ENCODE peak calls at places on chromosome 9, in five cellular contexts. One of them, this sample, is unnamed.

GRCh38 chr9:100240512-100240911 is 112.2 kb downstream of the TEX10 start:
- DNase-seq in progenitor cell of endocrine pancreas: no peak
- DNase-seq in cardiac fibroblast: no peak
- DNase-seq in fibroblast of mammary gland: no peak
- DNase-seq in IMR-90: no peak
- DNase-seq in this sample: no peak

GRCh38 chr9:94017939-94018531 is 62.9 kb upstream of the BARX1 start:
- DNase-seq in IMR-90: peak; percentile 54
- DNase-seq in progenitor cell of endocrine pancreas: no peak
- DNase-seq in fibroblast of mammary gland: peak; percentile 38
- DNase-seq in cardiac fibroblast: peak; percentile 57
- DNase-seq in this sample: no peak

GRCh38 chr9:121782514-121783110 is 131.2 kb downstream of the DAB2IP start:
- DNase-seq in IMR-90: no peak
- DNase-seq in cardiac fibroblast: no peak
- DNase-seq in progenitor cell of endocrine pancreas: no peak
- DNase-seq in fibroblast of mammary gland: no peak
- DNase-seq in this sample: no peak

GRCh38 chr9:104094534-104095020 is 468 bp downstream of the SMC2 start:
- DNase-seq in fibroblast of mammary gland: peak; percentile 17
- DNase-seq in cardiac fibroblast: peak; percentile 28
- DNase-seq in IMR-90: no peak
- DNase-seq in progenitor cell of endocrine pancreas: no peak
- DNase-seq in this sample: no peak

GRCh38 chr9:121178676-121179372 is 22.8 kb downstream of the RAB14 start:
- DNase-seq in fibroblast of mammary gland: no peak
- DNase-seq in cardiac fibroblast: no peak
- DNase-seq in progenitor cell of endocrine pancreas: no peak
- DNase-seq in IMR-90: no peak
- DNase-seq in this sample: no peak

GRCh38 chr9:102185962-102186361 is 447.5 kb upstream of the GRIN3A start:
- DNase-seq in IMR-90: no peak
- DNase-seq in cardiac fibroblast: peak; percentile 27
- DNase-seq in progenitor cell of endocrine pancreas: no peak
- DNase-seq in fibroblast of mammary gland: no peak
- DNase-seq in this sample: no peak

GRCh38 chr9:26535146-26535545 is 357.5 kb downstream of the CAAP1 start:
- DNase-seq in fibroblast of mammary gland: no peak
- DNase-seq in IMR-90: no peak
- DNase-seq in progenitor cell of endocrine pancreas: no peak
- DNase-seq in cardiac fibroblast: no peak
- DNase-seq in this sample: no peak

GRCh38 chr9:95004452-95005275 is 278.2 kb downstream of the AOPEP start:
- DNase-seq in fibroblast of mammary gland: no peak
- DNase-seq in cardiac fibroblast: no peak
- DNase-seq in progenitor cell of endocrine pancreas: peak; percentile 51
- DNase-seq in IMR-90: no peak
- DNase-seq in this sample: no peak

GRCh38 chr9:133199648-133200321 is 9.3 kb downstream of the OBP2B start:
- DNase-seq in IMR-90: no peak
- DNase-seq in progenitor cell of endocrine pancreas: no peak
- DNase-seq in cardiac fibroblast: peak; percentile 4
- DNase-seq in fibroblast of mammary gland: peak; percentile 11
- DNase-seq in this sample: no peak

GRCh38 chr9:87128008-87128623 is 180.8 kb upstream of the GAS1 start:
- DNase-seq in progenitor cell of endocrine pancreas: no peak
- DNase-seq in fibroblast of mammary gland: no peak
- DNase-seq in cardiac fibroblast: no peak
- DNase-seq in IMR-90: no peak
- DNase-seq in this sample: no peak

GRCh38 chr9:97572892-97573365 is 60.2 kb downstream of the TSTD2 start:
- DNase-seq in IMR-90: no peak
- DNase-seq in cardiac fibroblast: no peak
- DNase-seq in fibroblast of mammary gland: no peak
- DNase-seq in progenitor cell of endocrine pancreas: no peak
- DNase-seq in this sample: peak; percentile 39

GRCh38 chr9:89541798-89542197 is 43.9 kb upstream of the SEMA4D start:
- DNase-seq in fibroblast of mammary gland: no peak
- DNase-seq in progenitor cell of endocrine pancreas: no peak
- DNase-seq in cardiac fibroblast: no peak
- DNase-seq in IMR-90: no peak
- DNase-seq in this sample: no peak

GRCh38 chr9:131838581-131839280 is 98.9 kb upstream of the RAPGEF1 start:
- DNase-seq in progenitor cell of endocrine pancreas: no peak
- DNase-seq in fibroblast of mammary gland: no peak
- DNase-seq in IMR-90: no peak
- DNase-seq in cardiac fibroblast: no peak
- DNase-seq in this sample: no peak

GRCh38 chr9:86829496-86830046 is 117.7 kb downstream of the GAS1 start:
- DNase-seq in cardiac fibroblast: no peak
- DNase-seq in IMR-90: no peak
- DNase-seq in progenitor cell of endocrine pancreas: no peak
- DNase-seq in fibroblast of mammary gland: no peak
- DNase-seq in this sample: no peak

GRCh38 chr9:68610016-68610415 is 69.3 kb upstream of the TMEM252 start:
- DNase-seq in fibroblast of mammary gland: no peak
- DNase-seq in cardiac fibroblast: no peak
- DNase-seq in IMR-90: no peak
- DNase-seq in progenitor cell of endocrine pancreas: no peak
- DNase-seq in this sample: no peak

GRCh38 chr9:6667633-6668280 is 22.2 kb upstream of the GLDC start:
- DNase-seq in cardiac fibroblast: peak; percentile 49
- DNase-seq in fibroblast of mammary gland: peak; percentile 45
- DNase-seq in progenitor cell of endocrine pancreas: no peak
- DNase-seq in IMR-90: peak; percentile 44
- DNase-seq in this sample: no peak

GRCh38 chr9:2859776-2860379 is 16.0 kb upstream of the PUM3 start:
- DNase-seq in fibroblast of mammary gland: peak; percentile 65
- DNase-seq in cardiac fibroblast: peak; percentile 72
- DNase-seq in progenitor cell of endocrine pancreas: peak; percentile 50
- DNase-seq in IMR-90: peak; percentile 57
- DNase-seq in this sample: peak; percentile 75

GRCh38 chr9:111068816-111069215 is 30.5 kb upstream of the LPAR1 start:
- DNase-seq in progenitor cell of endocrine pancreas: no peak
- DNase-seq in fibroblast of mammary gland: peak; percentile 78
- DNase-seq in IMR-90: no peak
- DNase-seq in cardiac fibroblast: peak; percentile 7
- DNase-seq in this sample: no peak

GRCh38 chr9:35001803-35002502 is 12.4 kb downstream of the DNAJB5 start:
- DNase-seq in progenitor cell of endocrine pancreas: no peak
- DNase-seq in IMR-90: peak; percentile 50
- DNase-seq in cardiac fibroblast: peak; percentile 80
- DNase-seq in fibroblast of mammary gland: peak; percentile 41
- DNase-seq in this sample: no peak

DNA sequence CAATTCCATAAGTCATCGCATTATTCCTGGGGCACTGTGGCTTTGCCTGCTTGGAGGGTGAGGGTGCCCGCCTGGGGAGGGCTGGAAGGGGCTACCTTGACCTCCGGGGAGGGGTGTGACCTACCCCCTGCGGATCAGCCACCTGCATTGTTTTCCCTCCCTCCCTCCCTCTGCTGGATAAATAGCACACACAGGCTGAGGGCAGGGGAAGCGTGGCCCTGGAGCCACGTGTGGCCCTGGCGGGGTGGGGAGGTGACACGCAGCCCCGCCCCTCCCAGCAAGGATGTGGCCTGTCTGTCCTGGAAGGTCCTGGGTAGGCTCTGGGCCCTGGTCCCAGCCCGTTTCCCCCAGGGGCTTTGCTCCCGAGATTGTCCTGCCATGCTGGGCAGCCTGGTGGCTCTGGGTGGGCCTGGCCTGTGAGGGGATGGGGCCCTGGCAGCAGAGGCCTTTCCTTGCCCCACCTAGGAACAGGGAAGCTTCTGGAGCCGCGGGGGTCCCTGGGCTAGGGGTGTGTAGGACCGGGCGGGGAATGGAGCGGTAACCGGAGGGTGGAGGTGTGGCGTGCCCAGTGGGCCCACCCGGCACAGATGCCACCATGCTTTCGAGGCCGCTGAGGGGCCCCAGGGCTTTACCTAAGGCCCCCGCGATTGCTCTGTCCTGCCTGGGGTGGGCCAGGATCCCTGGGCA is 33.4 kb downstream of the RXRA start:
- DNase-seq in cardiac fibroblast: no peak
- DNase-seq in IMR-90: no peak
- DNase-seq in progenitor cell of endocrine pancreas: no peak
- DNase-seq in fibroblast of mammary gland: no peak
- DNase-seq in this sample: no peak
- TF ChIP-seq CTCF in cardiac fibroblast: no peak
- TF ChIP-seq CTCF in IMR-90: no peak
- TF ChIP-seq CTCF in progenitor cell of endocrine pancreas: no peak
- TF ChIP-seq CTCF in fibroblast of mammary gland: no peak
- TF ChIP-seq CTCF in this sample: no peak

GRCh38 chr9:126294331-126295081 is 32.1 kb upstream of the MVB12B start:
- DNase-seq in IMR-90: no peak
- DNase-seq in cardiac fibroblast: no peak
- DNase-seq in progenitor cell of endocrine pancreas: no peak
- DNase-seq in fibroblast of mammary gland: no peak
- DNase-seq in this sample: no peak

GRCh38 chr9:126291925-126292324 is 34.7 kb upstream of the MVB12B start:
- DNase-seq in fibroblast of mammary gland: no peak
- DNase-seq in cardiac fibroblast: no peak
- DNase-seq in IMR-90: no peak
- DNase-seq in progenitor cell of endocrine pancreas: no peak
- DNase-seq in this sample: no peak

GRCh38 chr9:126295082-126295477 is 31.5 kb upstream of the MVB12B start:
- DNase-seq in IMR-90: no peak
- DNase-seq in fibroblast of mammary gland: no peak
- DNase-seq in progenitor cell of endocrine pancreas: no peak
- DNase-seq in cardiac fibroblast: no peak
- DNase-seq in this sample: no peak

GRCh38 chr9:126292736-126293521 is 33.7 kb upstream of the MVB12B start:
- DNase-seq in IMR-90: no peak
- DNase-seq in cardiac fibroblast: no peak
- DNase-seq in progenitor cell of endocrine pancreas: no peak
- DNase-seq in fibroblast of mammary gland: no peak
- DNase-seq in this sample: no peak

DNA sequence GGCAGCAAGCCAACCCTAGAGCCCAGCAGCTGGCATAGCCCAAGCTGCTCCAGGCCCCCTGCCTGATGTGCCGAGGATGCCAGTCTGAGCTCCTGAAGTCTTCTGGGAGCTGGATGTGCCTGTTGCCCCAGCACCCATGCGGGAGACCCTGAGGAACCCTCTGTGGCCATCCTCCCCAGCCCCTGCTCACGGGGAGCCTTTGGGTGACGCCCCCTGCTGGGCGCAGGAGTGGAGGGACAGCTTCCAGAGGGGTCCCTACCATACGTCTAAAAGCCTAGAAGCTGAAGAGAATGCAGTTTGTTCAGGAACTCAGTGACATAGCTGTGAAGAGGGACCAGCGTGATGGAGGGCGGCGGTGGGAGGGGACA is 33.1 kb upstream of the MVB12B start:
- DNase-seq in progenitor cell of endocrine pancreas: no peak
- DNase-seq in cardiac fibroblast: no peak
- DNase-seq in IMR-90: no peak
- DNase-seq in fibroblast of mammary gland: no peak
- DNase-seq in this sample: no peak
- TF ChIP-seq CTCF in progenitor cell of endocrine pancreas: peak; percentile 47
- TF ChIP-seq CTCF in cardiac fibroblast: no peak
- TF ChIP-seq CTCF in IMR-90: peak; percentile 3
- TF ChIP-seq CTCF in fibroblast of mammary gland: no peak
- TF ChIP-seq CTCF in this sample: peak; percentile 52

GRCh38 chr9:136258299-136258625 is 12.7 kb upstream of the QSOX2 start:
- DNase-seq in progenitor cell of endocrine pancreas: no peak
- DNase-seq in cardiac fibroblast: no peak
- DNase-seq in fibroblast of mammary gland: no peak
- DNase-seq in IMR-90: no peak
- DNase-seq in this sample: no peak

GRCh38 chr9:136254381-136255165 is 9.0 kb upstream of the QSOX2 start:
- DNase-seq in fibroblast of mammary gland: peak; percentile 38
- DNase-seq in IMR-90: no peak
- DNase-seq in cardiac fibroblast: no peak
- DNase-seq in progenitor cell of endocrine pancreas: no peak
- DNase-seq in this sample: no peak

GRCh38 chr9:136257381-136258298 is 12.0 kb upstream of the QSOX2 start:
- DNase-seq in cardiac fibroblast: no peak
- DNase-seq in fibroblast of mammary gland: no peak
- DNase-seq in progenitor cell of endocrine pancreas: no peak
- DNase-seq in IMR-90: no peak
- DNase-seq in this sample: no peak

GRCh38 chr9:136255166-136255538 is 9.5 kb upstream of the QSOX2 start:
- DNase-seq in fibroblast of mammary gland: peak; percentile 79
- DNase-seq in IMR-90: peak; percentile 48
- DNase-seq in cardiac fibroblast: peak; percentile 27
- DNase-seq in progenitor cell of endocrine pancreas: no peak
- DNase-seq in this sample: no peak

DNA sequence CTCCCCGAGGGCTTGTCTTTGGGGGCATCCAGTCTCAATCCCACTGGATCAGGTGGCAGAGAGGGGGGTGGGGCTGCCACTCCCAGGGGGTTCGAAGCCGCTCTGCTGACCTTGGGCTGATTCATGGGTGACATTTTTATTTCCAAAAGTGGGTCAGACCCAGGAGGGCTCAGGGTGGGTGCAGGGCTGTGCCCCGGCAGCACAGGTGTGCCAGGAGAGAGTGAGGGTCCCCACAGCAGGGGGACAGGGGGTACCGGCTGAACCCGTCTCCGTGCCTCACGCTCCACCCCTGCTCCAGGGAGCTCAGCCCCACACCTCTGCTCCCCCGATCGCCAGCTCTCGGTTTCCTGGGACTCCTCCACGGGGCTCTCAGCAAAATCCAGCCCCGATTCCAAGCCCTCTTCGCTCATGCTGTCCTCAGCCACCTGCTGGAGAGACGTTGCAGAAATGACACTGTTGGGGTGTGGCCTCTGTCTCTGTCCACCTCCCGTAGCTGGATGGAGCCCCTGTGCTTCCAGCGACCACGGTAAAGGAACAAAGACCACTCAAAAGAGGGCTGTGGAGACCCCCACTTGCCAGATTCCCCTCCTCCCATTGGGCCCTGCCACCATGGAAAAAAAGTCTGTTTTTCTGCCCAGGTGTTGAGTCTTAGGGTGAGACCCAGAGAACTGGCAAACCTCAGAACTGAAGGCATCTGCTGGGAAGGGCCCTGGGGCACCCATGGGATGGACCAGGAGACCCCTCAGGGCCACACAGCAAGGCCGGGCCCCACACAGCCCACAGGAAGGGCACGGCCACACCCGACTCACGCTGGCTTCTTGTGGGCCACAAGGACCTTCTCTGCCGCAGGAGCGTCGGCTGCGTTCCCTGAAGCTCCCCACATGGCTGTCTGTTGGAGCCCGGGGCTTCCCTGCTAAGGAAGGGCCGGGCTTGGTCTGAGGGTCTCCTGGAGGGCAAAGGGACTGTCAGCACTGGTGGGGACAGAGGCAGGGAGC is 10.6 kb upstream of the QSOX2 start:
- DNase-seq in IMR-90: no peak
- DNase-seq in cardiac fibroblast: no peak
- DNase-seq in fibroblast of mammary gland: no peak
- DNase-seq in progenitor cell of endocrine pancreas: no peak
- DNase-seq in this sample: no peak
- TF ChIP-seq CTCF in IMR-90: no peak
- TF ChIP-seq CTCF in cardiac fibroblast: no peak
- TF ChIP-seq CTCF in fibroblast of mammary gland: no peak
- TF ChIP-seq CTCF in progenitor cell of endocrine pancreas: peak; percentile 26
- TF ChIP-seq CTCF in this sample: peak; percentile 47

DNA sequence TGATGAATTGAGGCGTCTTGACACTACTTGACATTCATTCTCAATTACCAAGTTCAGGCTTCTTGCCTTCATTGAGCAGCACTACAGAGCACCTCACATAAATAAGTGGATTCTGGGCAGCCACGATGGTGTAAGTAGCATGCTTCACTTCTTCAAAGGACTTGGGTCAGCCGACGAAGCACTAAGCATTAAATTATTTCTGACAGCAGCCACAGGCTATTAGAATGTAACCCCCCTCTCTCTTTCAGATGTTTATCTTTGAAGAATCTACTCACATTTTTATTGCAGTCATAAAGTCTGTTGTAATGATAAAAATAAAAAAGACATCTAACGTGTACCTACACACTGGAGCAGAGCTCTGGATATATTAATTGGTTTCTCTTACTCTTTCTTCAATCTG is 45.9 kb upstream of the VPS13A start:
- DNase-seq in cardiac fibroblast: no peak
- DNase-seq in IMR-90: no peak
- DNase-seq in progenitor cell of endocrine pancreas: no peak
- DNase-seq in fibroblast of mammary gland: no peak
- DNase-seq in this sample: no peak
- TF ChIP-seq CTCF in cardiac fibroblast: no peak
- TF ChIP-seq CTCF in IMR-90: no peak
- TF ChIP-seq CTCF in progenitor cell of endocrine pancreas: no peak
- TF ChIP-seq CTCF in fibroblast of mammary gland: no peak
- TF ChIP-seq CTCF in this sample: no peak

This sample was measured in type B pancreatic cell.